ENCODE peak calls at places on chromosomes 7 and 10, in ten cellular contexts. One of them, this sample, is unnamed.
A peak's percentile ranks its signal among the peaks of the same experiment; 100 is the strongest.

GRCh38 chr7:3861371-3861770 is 560.3 kb downstream of the SDK1 start:
- DNase-seq in pancreas: no peak
- DNase-seq in CD4-positive, CD25-positive, alpha-beta regulatory T cell: no peak
- DNase-seq in psoas muscle: no peak
- DNase-seq in tibial nerve: no peak
- DNase-seq in OCI-LY7: no peak
- DNase-seq in cardiac muscle cell: no peak
- DNase-seq in fibroblast of lung: no peak
- DNase-seq in ovary: no peak
- DNase-seq in naive thymus-derived CD4-positive, alpha-beta T cell: no peak
- DNase-seq in this sample: no peak

GRCh38 chr7:75663302-75663907 is 75.3 kb downstream of the HIP1 start:
- DNase-seq in cardiac muscle cell: no peak
- DNase-seq in OCI-LY7: no peak
- DNase-seq in ovary: no peak
- DNase-seq in tibial nerve: no peak
- DNase-seq in naive thymus-derived CD4-positive, alpha-beta T cell: no peak
- DNase-seq in fibroblast of lung: no peak
- DNase-seq in psoas muscle: no peak
- DNase-seq in pancreas: no peak
- DNase-seq in CD4-positive, CD25-positive, alpha-beta regulatory T cell: no peak
- DNase-seq in this sample: no peak

GRCh38 chr7:137978464-137979237 is 23.2 kb downstream of the CREB3L2 start:
- DNase-seq in tibial nerve: peak; percentile 78
- DNase-seq in ovary: peak; percentile 44
- DNase-seq in OCI-LY7: no peak
- DNase-seq in cardiac muscle cell: no peak
- DNase-seq in pancreas: no peak
- DNase-seq in naive thymus-derived CD4-positive, alpha-beta T cell: no peak
- DNase-seq in CD4-positive, CD25-positive, alpha-beta regulatory T cell: no peak
- DNase-seq in psoas muscle: peak; percentile 77
- DNase-seq in fibroblast of lung: peak; percentile 98
- DNase-seq in this sample: peak; percentile 89

GRCh38 chr10:101575580-101576228 is 12.4 kb downstream of the POLL start:
- DNase-seq in CD4-positive, CD25-positive, alpha-beta regulatory T cell: no peak
- DNase-seq in fibroblast of lung: no peak
- DNase-seq in ovary: no peak
- DNase-seq in pancreas: no peak
- DNase-seq in OCI-LY7: no peak
- DNase-seq in psoas muscle: peak; percentile 44
- DNase-seq in cardiac muscle cell: no peak
- DNase-seq in tibial nerve: no peak
- DNase-seq in naive thymus-derived CD4-positive, alpha-beta T cell: no peak
- DNase-seq in this sample: no peak

GRCh38 chr7:142620375-142620774 is 128.9 kb upstream of the PRSS1 start:
- DNase-seq in OCI-LY7: no peak
- DNase-seq in CD4-positive, CD25-positive, alpha-beta regulatory T cell: no peak
- DNase-seq in pancreas: no peak
- DNase-seq in ovary: no peak
- DNase-seq in cardiac muscle cell: no peak
- DNase-seq in tibial nerve: no peak
- DNase-seq in naive thymus-derived CD4-positive, alpha-beta T cell: no peak
- DNase-seq in fibroblast of lung: no peak
- DNase-seq in psoas muscle: no peak
- DNase-seq in this sample: no peak

GRCh38 chr7:4157651-4158050 is 524.4 kb upstream of the FOXK1 start:
- DNase-seq in OCI-LY7: no peak
- DNase-seq in pancreas: no peak
- DNase-seq in cardiac muscle cell: no peak
- DNase-seq in ovary: no peak
- DNase-seq in fibroblast of lung: no peak
- DNase-seq in naive thymus-derived CD4-positive, alpha-beta T cell: no peak
- DNase-seq in CD4-positive, CD25-positive, alpha-beta regulatory T cell: no peak
- DNase-seq in tibial nerve: no peak
- DNase-seq in psoas muscle: no peak
- DNase-seq in this sample: no peak

GRCh38 chr7:157690833-157691382 is 354.1 kb downstream of the DNAJB6 start:
- DNase-seq in cardiac muscle cell: peak; percentile 20
- DNase-seq in tibial nerve: peak; percentile 58
- DNase-seq in CD4-positive, CD25-positive, alpha-beta regulatory T cell: no peak
- DNase-seq in ovary: no peak
- DNase-seq in fibroblast of lung: peak; percentile 57
- DNase-seq in psoas muscle: peak; percentile 74
- DNase-seq in OCI-LY7: no peak
- DNase-seq in naive thymus-derived CD4-positive, alpha-beta T cell: peak; percentile 6
- DNase-seq in pancreas: no peak
- DNase-seq in this sample: peak; percentile 86

GRCh38 chr10:132497083-132497680 is 40.4 kb upstream of the INPP5A start:
- DNase-seq in OCI-LY7: no peak
- DNase-seq in ovary: no peak
- DNase-seq in fibroblast of lung: no peak
- DNase-seq in naive thymus-derived CD4-positive, alpha-beta T cell: no peak
- DNase-seq in tibial nerve: no peak
- DNase-seq in cardiac muscle cell: no peak
- DNase-seq in psoas muscle: peak; percentile 60
- DNase-seq in pancreas: no peak
- DNase-seq in CD4-positive, CD25-positive, alpha-beta regulatory T cell: no peak
- DNase-seq in this sample: no peak

GRCh38 chr7:80721880-80722595 is 83.6 kb downstream of the CD36 start:
- DNase-seq in naive thymus-derived CD4-positive, alpha-beta T cell: no peak
- DNase-seq in ovary: no peak
- DNase-seq in OCI-LY7: no peak
- DNase-seq in cardiac muscle cell: no peak
- DNase-seq in psoas muscle: no peak
- DNase-seq in fibroblast of lung: peak; percentile 93
- DNase-seq in pancreas: no peak
- DNase-seq in tibial nerve: no peak
- DNase-seq in CD4-positive, CD25-positive, alpha-beta regulatory T cell: no peak
- DNase-seq in this sample: peak; percentile 70

GRCh38 chr10:125003901-125004467 is 62.1 kb downstream of the ZRANB1 start:
- DNase-seq in naive thymus-derived CD4-positive, alpha-beta T cell: no peak
- DNase-seq in pancreas: peak; percentile 46
- DNase-seq in cardiac muscle cell: no peak
- DNase-seq in fibroblast of lung: no peak
- DNase-seq in CD4-positive, CD25-positive, alpha-beta regulatory T cell: no peak
- DNase-seq in tibial nerve: no peak
- DNase-seq in ovary: peak; percentile 7
- DNase-seq in OCI-LY7: no peak
- DNase-seq in psoas muscle: no peak
- DNase-seq in this sample: peak; percentile 42

GRCh38 chr7:29192811-29193210 is 1.8 kb upstream of the CHN2 start:
- DNase-seq in tibial nerve: no peak
- DNase-seq in CD4-positive, CD25-positive, alpha-beta regulatory T cell: no peak
- DNase-seq in ovary: no peak
- DNase-seq in naive thymus-derived CD4-positive, alpha-beta T cell: no peak
- DNase-seq in OCI-LY7: no peak
- DNase-seq in fibroblast of lung: no peak
- DNase-seq in psoas muscle: no peak
- DNase-seq in cardiac muscle cell: no peak
- DNase-seq in pancreas: no peak
- DNase-seq in this sample: no peak

GRCh38 chr10:126041804-126042231 is 145.5 kb downstream of the FANK1 start:
- DNase-seq in tibial nerve: peak; percentile 66
- DNase-seq in ovary: no peak
- DNase-seq in fibroblast of lung: peak; percentile 46
- DNase-seq in CD4-positive, CD25-positive, alpha-beta regulatory T cell: peak; percentile 89
- DNase-seq in naive thymus-derived CD4-positive, alpha-beta T cell: peak; percentile 33
- DNase-seq in pancreas: peak; percentile 71
- DNase-seq in cardiac muscle cell: no peak
- DNase-seq in psoas muscle: peak; percentile 87
- DNase-seq in OCI-LY7: peak; percentile 76
- DNase-seq in this sample: peak; percentile 96

GRCh38 chr10:70053896-70054641 is 1.4 kb downstream of the MACROH2A2 start:
- DNase-seq in tibial nerve: no peak
- DNase-seq in cardiac muscle cell: peak; percentile 10
- DNase-seq in fibroblast of lung: no peak
- DNase-seq in CD4-positive, CD25-positive, alpha-beta regulatory T cell: no peak
- DNase-seq in OCI-LY7: no peak
- DNase-seq in psoas muscle: peak; percentile 66
- DNase-seq in pancreas: peak; percentile 63
- DNase-seq in ovary: peak; percentile 26
- DNase-seq in naive thymus-derived CD4-positive, alpha-beta T cell: no peak
- DNase-seq in this sample: no peak

GRCh38 chr10:33252324-33252723 is 82.1 kb downstream of the NRP1 start:
- DNase-seq in cardiac muscle cell: no peak
- DNase-seq in OCI-LY7: no peak
- DNase-seq in fibroblast of lung: no peak
- DNase-seq in ovary: no peak
- DNase-seq in tibial nerve: no peak
- DNase-seq in psoas muscle: no peak
- DNase-seq in CD4-positive, CD25-positive, alpha-beta regulatory T cell: no peak
- DNase-seq in naive thymus-derived CD4-positive, alpha-beta T cell: no peak
- DNase-seq in pancreas: no peak
- DNase-seq in this sample: no peak

GRCh38 chr7:67753891-67754290 is 757.3 kb downstream of the TYW1 start:
- DNase-seq in CD4-positive, CD25-positive, alpha-beta regulatory T cell: no peak
- DNase-seq in psoas muscle: no peak
- DNase-seq in cardiac muscle cell: no peak
- DNase-seq in OCI-LY7: no peak
- DNase-seq in pancreas: no peak
- DNase-seq in tibial nerve: no peak
- DNase-seq in naive thymus-derived CD4-positive, alpha-beta T cell: no peak
- DNase-seq in fibroblast of lung: no peak
- DNase-seq in ovary: no peak
- DNase-seq in this sample: no peak

GRCh38 chr7:5387711-5388245 is 35.9 kb downstream of the TNRC18 start:
- DNase-seq in CD4-positive, CD25-positive, alpha-beta regulatory T cell: no peak
- DNase-seq in cardiac muscle cell: no peak
- DNase-seq in pancreas: no peak
- DNase-seq in fibroblast of lung: no peak
- DNase-seq in ovary: no peak
- DNase-seq in psoas muscle: no peak
- DNase-seq in tibial nerve: no peak
- DNase-seq in naive thymus-derived CD4-positive, alpha-beta T cell: no peak
- DNase-seq in OCI-LY7: no peak
- DNase-seq in this sample: no peak
- H3K36me3 ChIP-seq in CD4-positive, CD25-positive, alpha-beta regulatory T cell: peaks cover 51% of the 10 kb centered on the region
- H3K36me3 ChIP-seq in cardiac muscle cell: peaks cover 15% of the 10 kb centered on the region
- H3K36me3 ChIP-seq in pancreas: no peaks in the 10 kb centered on the region
- H3K36me3 ChIP-seq in fibroblast of lung: peaks cover 17% of the 10 kb centered on the region
- H3K36me3 ChIP-seq in ovary: no peaks in the 10 kb centered on the region
- H3K36me3 ChIP-seq in psoas muscle: no peaks in the 10 kb centered on the region
- H3K36me3 ChIP-seq in tibial nerve: no peaks in the 10 kb centered on the region
- H3K36me3 ChIP-seq in naive thymus-derived CD4-positive, alpha-beta T cell: peaks cover 3% of the 10 kb centered on the region
- H3K36me3 ChIP-seq in OCI-LY7: peaks cover 23% of the 10 kb centered on the region
- H3K36me3 ChIP-seq in this sample: peaks cover 40% of the 10 kb centered on the region

DNA sequence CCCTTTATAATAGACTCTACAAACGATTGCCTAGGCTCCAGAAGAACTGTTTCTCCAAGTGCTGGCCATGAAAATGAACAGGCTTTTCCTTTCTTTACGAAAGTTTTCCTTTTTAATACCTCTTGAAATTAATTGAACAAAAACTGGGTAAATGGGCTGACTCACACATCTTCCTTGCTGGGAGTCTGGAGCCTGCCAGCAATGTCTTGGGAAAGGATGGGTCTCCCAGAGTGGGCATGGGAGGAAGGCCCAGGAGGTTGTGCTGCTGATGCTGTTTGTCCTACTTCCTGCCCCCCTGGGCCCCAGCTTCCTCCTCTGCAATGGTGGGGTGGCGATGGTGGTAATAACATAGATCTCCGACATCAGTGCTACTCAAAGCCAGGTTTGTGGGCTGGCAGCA is 174.1 kb downstream of the RPS24 start:
- DNase-seq in CD4-positive, CD25-positive, alpha-beta regulatory T cell: no peak
- DNase-seq in cardiac muscle cell: no peak
- DNase-seq in ovary: no peak
- DNase-seq in pancreas: no peak
- DNase-seq in tibial nerve: no peak
- DNase-seq in fibroblast of lung: no peak
- DNase-seq in psoas muscle: no peak
- DNase-seq in naive thymus-derived CD4-positive, alpha-beta T cell: no peak
- DNase-seq in OCI-LY7: no peak
- DNase-seq in this sample: no peak
- H3K4me3 ChIP-seq in CD4-positive, CD25-positive, alpha-beta regulatory T cell: no peak overlapping the region
- H3K4me3 ChIP-seq in cardiac muscle cell: no peak overlapping the region
- H3K4me3 ChIP-seq in ovary: no peak overlapping the region
- H3K4me3 ChIP-seq in pancreas: no peak overlapping the region
- H3K4me3 ChIP-seq in tibial nerve: no peak overlapping the region
- H3K4me3 ChIP-seq in fibroblast of lung: no peak overlapping the region
- H3K4me3 ChIP-seq in psoas muscle: no peak overlapping the region
- H3K4me3 ChIP-seq in naive thymus-derived CD4-positive, alpha-beta T cell: no peak overlapping the region
- H3K4me3 ChIP-seq in OCI-LY7: no peak overlapping the region
- H3K4me3 ChIP-seq in this sample: no peak overlapping the region

GRCh38 chr7:54802114-54802513 is 43.1 kb upstream of the SEC61G start:
- DNase-seq in fibroblast of lung: no peak
- DNase-seq in OCI-LY7: no peak
- DNase-seq in cardiac muscle cell: no peak
- DNase-seq in psoas muscle: no peak
- DNase-seq in CD4-positive, CD25-positive, alpha-beta regulatory T cell: no peak
- DNase-seq in pancreas: peak; percentile 67
- DNase-seq in naive thymus-derived CD4-positive, alpha-beta T cell: no peak
- DNase-seq in ovary: no peak
- DNase-seq in tibial nerve: no peak
- DNase-seq in this sample: no peak

GRCh38 chr7:54802841-54803240 is 43.8 kb upstream of the SEC61G start:
- DNase-seq in OCI-LY7: no peak
- DNase-seq in fibroblast of lung: no peak
- DNase-seq in ovary: no peak
- DNase-seq in pancreas: no peak
- DNase-seq in psoas muscle: no peak
- DNase-seq in naive thymus-derived CD4-positive, alpha-beta T cell: no peak
- DNase-seq in CD4-positive, CD25-positive, alpha-beta regulatory T cell: no peak
- DNase-seq in cardiac muscle cell: no peak
- DNase-seq in tibial nerve: no peak
- DNase-seq in this sample: no peak

GRCh38 chr7:54798569-54798968 is 39.6 kb upstream of the SEC61G start:
- DNase-seq in pancreas: no peak
- DNase-seq in cardiac muscle cell: no peak
- DNase-seq in tibial nerve: no peak
- DNase-seq in ovary: no peak
- DNase-seq in OCI-LY7: no peak
- DNase-seq in naive thymus-derived CD4-positive, alpha-beta T cell: no peak
- DNase-seq in psoas muscle: no peak
- DNase-seq in CD4-positive, CD25-positive, alpha-beta regulatory T cell: no peak
- DNase-seq in fibroblast of lung: no peak
- DNase-seq in this sample: no peak

GRCh38 chr7:54796853-54797252 is 37.8 kb upstream of the SEC61G start:
- DNase-seq in tibial nerve: no peak
- DNase-seq in cardiac muscle cell: no peak
- DNase-seq in pancreas: no peak
- DNase-seq in psoas muscle: no peak
- DNase-seq in fibroblast of lung: no peak
- DNase-seq in naive thymus-derived CD4-positive, alpha-beta T cell: no peak
- DNase-seq in OCI-LY7: no peak
- DNase-seq in CD4-positive, CD25-positive, alpha-beta regulatory T cell: no peak
- DNase-seq in ovary: no peak
- DNase-seq in this sample: no peak

GRCh38 chr7:54799792-54800191 is 40.8 kb upstream of the SEC61G start:
- DNase-seq in tibial nerve: no peak
- DNase-seq in psoas muscle: no peak
- DNase-seq in cardiac muscle cell: no peak
- DNase-seq in CD4-positive, CD25-positive, alpha-beta regulatory T cell: no peak
- DNase-seq in fibroblast of lung: no peak
- DNase-seq in pancreas: no peak
- DNase-seq in OCI-LY7: no peak
- DNase-seq in naive thymus-derived CD4-positive, alpha-beta T cell: no peak
- DNase-seq in ovary: no peak
- DNase-seq in this sample: no peak
- H3K27ac ChIP-seq in tibial nerve: no peak overlapping the region
- H3K27ac ChIP-seq in psoas muscle: no peak overlapping the region
- H3K27ac ChIP-seq in cardiac muscle cell: no peak overlapping the region
- H3K27ac ChIP-seq in CD4-positive, CD25-positive, alpha-beta regulatory T cell: no peak overlapping the region
- H3K27ac ChIP-seq in fibroblast of lung: no peak overlapping the region
- H3K27ac ChIP-seq in pancreas: no peak overlapping the region
- H3K27ac ChIP-seq in OCI-LY7: no peak overlapping the region
- H3K27ac ChIP-seq in naive thymus-derived CD4-positive, alpha-beta T cell: no peak overlapping the region
- H3K27ac ChIP-seq in ovary: no peak overlapping the region
- H3K27ac ChIP-seq in this sample: no peak overlapping the region

GRCh38 chr10:121592155-121592890 is 5.9 kb downstream of the FGFR2 start:
- DNase-seq in ovary: no peak
- DNase-seq in OCI-LY7: no peak
- DNase-seq in fibroblast of lung: no peak
- DNase-seq in cardiac muscle cell: no peak
- DNase-seq in pancreas: no peak
- DNase-seq in CD4-positive, CD25-positive, alpha-beta regulatory T cell: no peak
- DNase-seq in psoas muscle: no peak
- DNase-seq in naive thymus-derived CD4-positive, alpha-beta T cell: no peak
- DNase-seq in tibial nerve: no peak
- DNase-seq in this sample: no peak
- H3K36me3 ChIP-seq in ovary: no peaks in the 10 kb centered on the region
- H3K36me3 ChIP-seq in OCI-LY7: no peaks in the 10 kb centered on the region
- H3K36me3 ChIP-seq in fibroblast of lung: no peaks in the 10 kb centered on the region
- H3K36me3 ChIP-seq in cardiac muscle cell: no peaks in the 10 kb centered on the region
- H3K36me3 ChIP-seq in pancreas: no peaks in the 10 kb centered on the region
- H3K36me3 ChIP-seq in CD4-positive, CD25-positive, alpha-beta regulatory T cell: no peaks in the 10 kb centered on the region
- H3K36me3 ChIP-seq in psoas muscle: no peaks in the 10 kb centered on the region
- H3K36me3 ChIP-seq in naive thymus-derived CD4-positive, alpha-beta T cell: no peaks in the 10 kb centered on the region
- H3K36me3 ChIP-seq in tibial nerve: no peaks in the 10 kb centered on the region
- H3K36me3 ChIP-seq in this sample: no peaks in the 10 kb centered on the region

This sample was measured in right atrium auricular region.